ENCODE peak calls at places on chromosomes 2 and 18, in six cellular contexts. C is GM13976, S is colonic mucosa, V is AG09319, T is kidney, Q is brain microvascular endothelial cell. H is an unnamed sample.

GRCh38 chr2:73897934-73898333 is 5.1 kb downstream of the ACTG2 start:
- DNase-seq in Q (no peak), V (no peak), S (no peak), T (no peak), C (no peak), H (no peak)

GRCh38 chr2:95346236-95346737 is 49.1 kb downstream of the KCNIP3 start:
- DNase-seq in C (peak), T (peak), S (peak), V (no peak), Q (no peak), H (no peak)

GRCh38 chr2:55088400-55088799 is 38.1 kb upstream of the RTN4 start:
- DNase-seq in C (no peak), T (no peak), V (no peak), S (no peak), Q (no peak), H (no peak)

GRCh38 chr2:216029416-216030129 is 16.2 kb upstream of the MREG start:
- DNase-seq in T (no peak), C (no peak), S (no peak), Q (no peak), V (no peak), H (no peak)

GRCh38 chr18:9647496-9648323 is 33.4 kb upstream of the PPP4R1 start:
- DNase-seq in V (no peak), Q (no peak), C (no peak), S (no peak), T (no peak), H (no peak)

GRCh38 chr2:46549159-46549902 is 70.0 kb downstream of the TMEM247 start:
- DNase-seq in C (no peak), V (no peak), S (no peak), T (no peak), Q (no peak), H (no peak)

GRCh38 chr2:51324028-51324427 is 292.1 kb upstream of the NRXN1 start:
- DNase-seq in T (no peak), S (no peak), V (no peak), C (no peak), Q (no peak), H (no peak)

GRCh38 chr2:161161074-161161577 is 898 bp downstream of the TANK start:
- DNase-seq in T (no peak), S (no peak), V (no peak), Q (no peak), C (no peak), H (no peak)

GRCh38 chr2:32182667-32183066 is 17.0 kb downstream of the SLC30A6 start:
- DNase-seq in T (no peak), S (no peak), Q (no peak), V (no peak), C (no peak), H (no peak)

GRCh38 chr2:241802421-241802749 is 6.6 kb upstream of the NEU4 start:
- DNase-seq in C (peak), Q (no peak), S (peak), T (peak), V (no peak), H (no peak)

GRCh38 chr2:161824226-161824625 is 200.0 kb downstream of the SLC4A10 start:
- DNase-seq in Q (no peak), C (no peak), T (no peak), V (no peak), S (no peak), H (no peak)

GRCh38 chr2:172311921-172312345 is 115.5 kb upstream of the ITGA6 start:
- DNase-seq in S (no peak), T (no peak), Q (no peak), V (no peak), C (no peak), H (no peak)

GRCh38 chr18:31512203-31512764 is 14.3 kb downstream of the DSG2 start:
- DNase-seq in V (no peak), S (peak), T (no peak), Q (peak), C (no peak), H (no peak)

GRCh38 chr18:67417864-67418523 is 98.5 kb downstream of the DSEL start:
- DNase-seq in S (no peak), Q (peak), T (no peak), V (no peak), C (peak), H (no peak)

GRCh38 chr2:20425371-20425881 is 21.4 kb upstream of the RHOB start:
- DNase-seq in S (peak), V (no peak), C (peak), Q (no peak), T (no peak), H (no peak)

GRCh38 chr2:68448671-68449394 is 18.3 kb downstream of the FBXO48 start:
- DNase-seq in Q (no peak), V (no peak), S (no peak), T (no peak), C (no peak), H (no peak)

GRCh38 chr2:8922431-8922830 is 81.1 kb downstream of the MBOAT2 start:
- DNase-seq in S (no peak), C (no peak), V (no peak), T (no peak), Q (no peak), H (no peak)

GRCh38 chr2:10285578-10286198 is 17.0 kb upstream of the HPCAL1 start:
- DNase-seq in S (peak), C (no peak), T (peak), Q (no peak), V (no peak), H (peak)

GRCh38 chr2:109458512-109458911 is 155.3 kb downstream of the SEPTIN10 start:
- DNase-seq in C (no peak), V (no peak), T (no peak), S (no peak), Q (no peak), H (no peak)

GRCh38 chr18:58670561-58671121 is 624 bp upstream of the MALT1 start:
- DNase-seq in Q (no peak), T (no peak), V (no peak), C (no peak), S (peak), H (no peak)

GRCh38 chr2:37472959-37473358 is 128.5 kb downstream of the QPCT start:
- DNase-seq in C (no peak), S (no peak), T (no peak), Q (peak), V (peak), H (no peak)

GRCh38 chr2:226994775-226995174 is 158.9 kb downstream of the RHBDD1 start:
- DNase-seq in V (no peak), S (no peak), Q (no peak), C (no peak), T (no peak), H (no peak)

GRCh38 chr2:145530653-145531052 is 1010.7 kb upstream of the ZEB2 start:
- DNase-seq in T (no peak), Q (no peak), S (no peak), C (no peak), V (no peak), H (no peak)
- TF ChIP-seq CTCF in T (no peak), Q (no peak), S (no peak), C (no peak), V (no peak), H (no peak)

GRCh38 chr2:219511547-219512325 is 2.5 kb upstream of the ASIC4 start:
- DNase-seq in S (no peak), Q (no peak), T (peak), C (no peak), V (no peak), H (no peak)

GRCh38 chr2:219508933-219509779 is 5.1 kb upstream of the ASIC4 start:
- DNase-seq in S (no peak), C (no peak), T (no peak), Q (no peak), V (no peak), H (no peak)

GRCh38 chr2:219509780-219510511 is 4.3 kb upstream of the ASIC4 start:
- DNase-seq in Q (peak), V (no peak), C (peak), S (peak), T (peak), H (no peak)

GRCh38 chr2:219512524-219513216 is 1.6 kb upstream of the ASIC4 start:
- DNase-seq in T (no peak), C (no peak), Q (no peak), S (no peak), V (no peak), H (no peak)

DNA sequence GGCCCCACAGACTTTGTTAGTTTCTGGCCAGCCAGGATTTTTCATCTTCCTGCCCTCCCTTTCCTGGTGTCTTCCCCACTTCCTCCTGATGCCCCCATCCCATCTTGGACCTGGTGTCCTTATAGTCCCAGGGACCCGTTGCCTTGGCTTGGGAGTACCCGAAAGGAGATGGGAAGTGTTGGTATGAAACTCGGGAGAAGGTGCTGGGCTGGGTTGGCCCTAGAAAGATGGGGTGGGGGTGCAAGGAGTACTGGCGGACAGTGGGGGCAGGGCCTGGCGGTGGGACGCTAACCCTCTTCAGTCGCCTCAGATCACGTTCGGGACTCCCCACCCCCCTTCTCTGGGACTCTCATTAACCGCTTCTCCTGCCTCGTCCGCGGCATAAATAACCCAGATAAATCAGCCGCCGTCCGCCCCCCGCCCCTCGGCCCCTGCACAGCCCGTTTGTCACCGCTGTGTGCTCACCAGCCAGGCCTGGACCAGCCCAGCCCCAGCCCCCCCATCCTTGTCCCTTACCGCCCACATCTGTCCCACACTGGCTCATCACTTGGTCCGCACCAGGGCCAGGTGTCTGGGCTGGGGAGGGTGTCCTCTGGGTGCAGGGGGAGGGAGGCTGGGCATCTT is 3.7 kb upstream of the ASIC4 start:
- DNase-seq in T (peak), Q (no peak), C (no peak), V (no peak), S (no peak), H (no peak)
- TF ChIP-seq CTCF in T (no peak), Q (no peak), C (no peak), V (no peak), S (no peak), H (no peak)

DNA sequence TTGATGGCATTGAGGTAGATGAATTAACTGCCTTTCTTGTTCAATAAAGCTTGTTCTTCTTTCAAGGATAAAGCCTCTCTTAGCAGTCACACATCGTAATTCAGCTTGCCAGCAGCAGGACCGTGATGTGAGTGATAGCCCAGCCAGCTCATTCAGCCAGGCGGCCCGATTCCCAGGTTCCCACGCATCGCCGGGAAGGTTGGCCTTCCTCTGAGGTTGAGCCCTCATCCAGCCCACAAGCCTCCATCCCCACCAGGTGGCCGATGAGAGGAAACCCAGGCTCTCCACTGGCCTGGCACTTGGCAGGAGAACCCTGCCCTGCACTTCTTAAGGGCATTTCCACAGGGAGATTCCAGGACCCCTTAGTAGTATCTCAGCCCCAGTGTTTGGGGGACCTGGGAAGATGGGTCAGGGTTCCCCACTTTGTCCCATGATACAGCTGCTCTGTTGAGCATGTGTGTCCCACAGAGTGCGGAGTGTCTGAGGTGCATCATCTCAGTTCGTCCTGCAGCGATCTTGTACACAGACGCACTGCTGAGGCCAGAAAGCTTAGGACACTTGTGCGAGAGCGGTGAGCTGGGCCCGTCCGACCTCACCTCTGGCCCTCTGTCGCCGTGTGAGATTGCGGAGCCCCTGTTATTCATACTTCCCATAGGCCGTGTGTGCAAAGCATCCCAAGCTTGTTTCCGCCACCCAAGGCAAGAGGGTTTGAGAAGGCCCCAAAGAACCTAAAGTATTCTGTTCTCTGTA is 4.9 kb downstream of the AGAP1 start:
- DNase-seq in S (no peak), Q (no peak), V (no peak), C (no peak), T (no peak), H (no peak)
- TF ChIP-seq CTCF in S (no peak), Q (peak), V (no peak), C (no peak), T (peak), H (no peak)

GRCh38 chr18:48599391-48599790 is 60.6 kb downstream of the CTIF start:
- DNase-seq in Q (no peak), S (no peak), T (no peak), C (no peak), V (no peak), H (no peak)

GRCh38 chr18:48597671-48598070 is 58.8 kb downstream of the CTIF start:
- DNase-seq in T (no peak), S (no peak), V (no peak), Q (no peak), C (no peak), H (no peak)

GRCh38 chr18:48600046-48600745 is 61.4 kb downstream of the CTIF start:
- DNase-seq in Q (no peak), C (no peak), T (peak), S (no peak), V (no peak), H (peak)

GRCh38 chr18:48602759-48603390 is 64.0 kb downstream of the CTIF start:
- DNase-seq in S (no peak), Q (no peak), T (peak), C (no peak), V (no peak), H (no peak)

GRCh38 chr18:48600746-48601090 is 61.9 kb downstream of the CTIF start:
- DNase-seq in V (no peak), S (no peak), Q (peak), C (no peak), T (peak), H (no peak)
- TF ChIP-seq CTCF in V (no peak), S (no peak), Q (no peak), C (no peak), T (no peak), H (no peak)

GRCh38 chr2:164934790-164935466 is 20.4 kb downstream of the SLC38A11 start:
- DNase-seq in S (no peak), T (no peak), Q (no peak), V (no peak), C (no peak), H (no peak)
- TF ChIP-seq CTCF in S (no peak), T (no peak), Q (no peak), V (no peak), C (no peak), H (no peak)

DNA sequence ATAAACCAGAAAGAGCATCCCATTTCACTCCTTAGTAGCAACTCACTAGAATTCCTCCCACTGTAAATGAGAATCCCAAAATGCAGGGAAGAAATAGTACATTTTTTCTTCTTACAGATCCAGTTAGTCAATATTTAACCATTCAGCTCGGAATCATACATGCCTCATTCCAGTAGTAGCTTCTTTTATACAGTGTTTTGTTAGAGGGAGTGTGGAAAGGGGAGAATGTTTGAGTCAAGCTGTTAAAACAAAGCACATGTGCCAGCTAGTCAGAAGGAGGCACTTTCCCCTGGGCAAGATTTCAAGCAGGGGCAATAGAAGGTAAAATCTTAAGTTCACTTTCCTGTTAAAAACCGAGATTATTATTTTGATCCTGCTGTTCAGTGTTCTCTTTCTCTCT is 147.3 kb upstream of the FAM98A start:
- DNase-seq in V (no peak), Q (no peak), T (no peak), S (no peak), C (no peak), H (no peak)
- TF ChIP-seq CTCF in V (no peak), Q (no peak), T (no peak), S (no peak), C (no peak), H (no peak)

GRCh38 chr18:52694804-52695203 is 354.8 kb downstream of the DCC start:
- DNase-seq in S (no peak), T (no peak), C (no peak), V (no peak), Q (peak), H (no peak)
- TF ChIP-seq CTCF in S (peak), T (peak), C (peak), V (no peak), Q (peak), H (peak)

DNA sequence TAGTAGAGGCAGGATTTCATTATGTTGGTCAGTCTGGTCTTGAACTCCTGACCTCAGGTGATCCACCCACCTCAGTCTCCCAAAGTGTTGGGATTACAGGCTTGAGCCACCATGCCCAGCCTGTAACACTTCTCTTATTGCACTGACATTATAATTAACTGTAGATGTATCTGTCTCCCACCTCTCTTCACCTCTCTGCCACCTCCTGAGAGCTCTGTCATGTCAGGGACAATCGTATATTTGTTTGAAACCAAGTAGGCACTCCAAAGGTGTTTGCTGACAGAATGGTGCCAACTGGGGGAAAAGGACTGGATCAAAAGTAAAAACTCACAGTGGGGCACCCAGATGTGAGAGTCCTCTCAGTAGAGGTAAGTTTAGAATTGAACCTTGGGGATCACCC is 17.3 kb upstream of the ME2 start:
- DNase-seq in Q (no peak), V (no peak), C (no peak), T (no peak), S (no peak), H (no peak)
- TF ChIP-seq CTCF in Q (no peak), V (no peak), C (no peak), T (no peak), S (no peak), H (no peak)

GRCh38 chr18:3154214-3154613 is 65.6 kb downstream of the MYOM1 start:
- DNase-seq in Q (no peak), T (no peak), C (no peak), S (no peak), V (no peak), H (no peak)

GRCh38 chr18:3152294-3152693 is 67.5 kb downstream of the MYOM1 start:
- DNase-seq in V (no peak), C (no peak), Q (no peak), T (no peak), S (no peak), H (no peak)

GRCh38 chr18:3151379-3152264 is 68.1 kb downstream of the MYOM1 start:
- DNase-seq in T (no peak), Q (no peak), C (peak), S (no peak), V (no peak), H (no peak)

GRCh38 chr18:3150688-3151087 is 69.1 kb downstream of the MYOM1 start:
- DNase-seq in S (no peak), Q (no peak), T (no peak), C (no peak), V (no peak), H (no peak)

DNA sequence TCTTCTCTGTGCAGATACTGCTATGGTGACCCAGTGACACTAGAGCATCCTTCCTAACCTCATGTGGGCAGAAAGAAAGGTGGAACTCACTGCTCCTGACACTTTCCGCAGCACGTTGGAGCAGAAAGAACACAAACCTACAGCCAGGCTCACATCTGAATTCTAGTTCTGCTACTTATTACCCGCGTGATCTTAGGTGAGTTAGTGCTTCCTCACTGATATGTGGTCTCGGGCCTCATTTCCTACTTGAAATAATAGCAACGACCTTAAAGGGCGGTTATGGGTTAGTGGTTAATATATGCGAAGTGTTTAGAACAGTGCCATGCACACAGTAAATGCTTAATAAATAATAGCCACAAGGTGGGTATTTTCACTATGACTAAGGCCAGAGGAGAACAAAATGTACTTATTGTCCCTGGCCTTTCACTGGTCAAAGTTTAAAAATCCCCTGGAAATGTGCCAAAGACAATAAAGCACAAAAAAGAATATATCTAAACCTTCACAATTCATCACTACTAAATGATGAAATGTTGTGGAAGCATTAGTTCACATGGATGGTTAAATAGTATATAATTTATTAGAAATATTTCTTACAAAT is 66.6 kb downstream of the MYOM1 start:
- DNase-seq in C (no peak), Q (no peak), V (no peak), T (no peak), S (no peak), H (no peak)
- TF ChIP-seq CTCF in C (no peak), Q (no peak), V (no peak), T (no peak), S (no peak), H (no peak)

GRCh38 chr2:86441789-86442641 is 844 bp downstream of the KDM3A start:
- DNase-seq in V (no peak), T (peak), C (peak), Q (peak), S (peak), H (no peak)

GRCh38 chr2:86442642-86443005 is 1.5 kb downstream of the KDM3A start:
- DNase-seq in S (peak), Q (peak), T (peak), V (peak), C (peak), H (peak)

GRCh38 chr2:86441392-86441788 is 219 bp downstream of the KDM3A start:
- DNase-seq in C (no peak), Q (no peak), T (no peak), S (no peak), V (no peak), H (no peak)

GRCh38 chr2:86439879-86440630 is 1.1 kb upstream of the KDM3A start:
- DNase-seq in S (no peak), T (no peak), Q (no peak), V (no peak), C (no peak), H (no peak)

GRCh38 chr2:86440631-86441391 is at the start of gene KDM3A:
- DNase-seq in Q (peak), S (peak), T (peak), V (peak), C (peak), H (peak)
- TF ChIP-seq CTCF in Q (no peak), S (no peak), T (no peak), V (no peak), C (no peak), H (no peak)

H was measured in chondrocyte.